ENCODE peak calls at places on chromosome 16, in eight cellular contexts. T is adrenal gland, B is ovary, W is GM12864, O is A549, A is ascending aorta, H is AG04450, M is NB4. L is an unnamed sample.

GRCh38 chr16:23420011-23420410 is 33.0 kb downstream of the COG7 start:
- DNase-seq in T (no peak), B (no peak), W (no peak), O (no peak), A (no peak), H (no peak), M (no peak), L (no peak)

GRCh38 chr16:25291580-25291979 is 33.9 kb upstream of the ZKSCAN2 start:
- DNase-seq in T (no peak), B (no peak), W (no peak), O (no peak), A (no peak), H (no peak), M (no peak), L (no peak)

GRCh38 chr16:66650707-66651473 is 45.7 kb downstream of the CMTM4 start:
- DNase-seq in T (peak), B (peak), W (peak), O (peak), A (peak), H (peak), M (peak), L (peak)

GRCh38 chr16:12917653-12918052 is 16.3 kb downstream of the SHISA9 start:
- DNase-seq in T (no peak), B (no peak), W (no peak), O (peak), A (no peak), H (no peak), M (no peak), L (no peak)

GRCh38 chr16:64196444-64196843 is 925.4 kb downstream of the CDH11 start:
- DNase-seq in T (no peak), B (no peak), W (no peak), O (no peak), A (no peak), H (peak), M (no peak), L (no peak)

GRCh38 chr16:87129771-87130170 is 187.4 kb downstream of the C16orf95 start:
- DNase-seq in T (no peak), B (no peak), W (no peak), O (no peak), A (peak), H (no peak), M (peak), L (no peak)

GRCh38 chr16:11056090-11056988 is 112.0 kb downstream of the CLEC16A start:
- DNase-seq in T (no peak), B (peak), W (no peak), O (no peak), A (no peak), H (no peak), M (no peak), L (no peak)

GRCh38 chr16:49902908-49903307 is 47.0 kb upstream of the ZNF423 start:
- DNase-seq in T (no peak), B (no peak), W (no peak), O (no peak), A (no peak), H (no peak), M (no peak), L (no peak)

GRCh38 chr16:56311208-56312027 is 113.9 kb downstream of the AMFR start:
- DNase-seq in T (no peak), B (no peak), W (no peak), O (no peak), A (no peak), H (no peak), M (peak), L (no peak)

GRCh38 chr16:7835032-7835431 is 502.4 kb downstream of the RBFOX1 start:
- DNase-seq in T (no peak), B (no peak), W (no peak), O (no peak), A (no peak), H (no peak), M (no peak), L (no peak)

GRCh38 chr16:61042736-61043135 is 993.5 kb downstream of the CDH8 start:
- DNase-seq in T (no peak), B (no peak), W (no peak), O (no peak), A (no peak), H (no peak), M (peak), L (no peak)

GRCh38 chr16:70267516-70267915 is 15.8 kb upstream of the EXOSC6 start:
- DNase-seq in T (peak), B (peak), W (no peak), O (peak), A (no peak), H (no peak), M (peak), L (peak)

GRCh38 chr16:81012974-81013373 is 6.0 kb downstream of the CENPN start:
- DNase-seq in T (no peak), B (no peak), W (no peak), O (no peak), A (no peak), H (no peak), M (no peak), L (no peak)

GRCh38 chr16:17658881-17659280 is 188.1 kb upstream of the XYLT1 start:
- DNase-seq in T (no peak), B (no peak), W (no peak), O (no peak), A (no peak), H (no peak), M (no peak), L (no peak)

GRCh38 chr16:89828199-89828869 is at the start of gene SPIRE2:
- DNase-seq in T (peak), B (peak), W (no peak), O (no peak), A (no peak), H (no peak), M (peak), L (peak)

GRCh38 chr16:58379736-58380135 is 12.5 kb upstream of the GINS3 start:
- DNase-seq in T (no peak), B (no peak), W (no peak), O (no peak), A (no peak), H (no peak), M (no peak), L (no peak)

GRCh38 chr16:4160663-4161436 is 44.6 kb upstream of the ADCY9 start:
- DNase-seq in T (no peak), B (no peak), W (no peak), O (no peak), A (no peak), H (no peak), M (peak), L (no peak)

GRCh38 chr16:5062051-5062450 is 3.7 kb downstream of the C16orf89 start:
- DNase-seq in T (no peak), B (no peak), W (no peak), O (no peak), A (no peak), H (no peak), M (no peak), L (peak)

GRCh38 chr16:87033541-87034300 is 283.5 kb downstream of the C16orf95 start:
- DNase-seq in T (no peak), B (peak), W (no peak), O (no peak), A (no peak), H (no peak), M (no peak), L (no peak)

GRCh38 chr16:84284168-84284722 is 10.4 kb upstream of the WFDC1 start:
- DNase-seq in T (peak), B (peak), W (no peak), O (no peak), A (peak), H (no peak), M (no peak), L (no peak)

GRCh38 chr16:1757714-1758461 is 13.5 kb downstream of the NME3 start:
- DNase-seq in T (no peak), B (no peak), W (no peak), O (no peak), A (no peak), H (no peak), M (no peak), L (no peak)

GRCh38 chr16:77951788-77952187 is 70.6 kb upstream of the CLEC3A start:
- DNase-seq in T (no peak), B (no peak), W (peak), O (peak), A (no peak), H (no peak), M (peak), L (peak)
- TF ChIP-seq CTCF in T (no peak), B (no peak), W (peak), O (peak), A (peak), H (peak), M (peak), L (peak)

DNA sequence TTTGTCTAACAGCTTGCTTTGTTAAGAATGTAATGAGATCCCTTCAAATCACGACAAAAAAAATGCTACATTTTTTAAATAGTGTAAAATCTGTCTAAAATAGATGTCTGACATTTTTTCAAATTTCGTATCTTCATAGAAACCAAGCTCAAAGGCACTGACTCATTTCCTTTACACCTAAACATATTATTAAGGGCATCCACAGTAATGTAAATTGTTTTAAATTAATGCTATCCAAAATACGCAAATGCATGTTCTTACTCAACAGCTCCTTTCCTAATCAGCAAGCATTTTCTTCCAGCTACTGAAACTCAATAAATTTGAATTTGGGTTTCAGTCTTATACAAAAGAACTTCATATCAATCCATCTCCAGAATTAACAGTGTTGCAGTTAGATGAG is 4.4 kb downstream of the C16orf87 start:
- DNase-seq in T (no peak), B (no peak), W (no peak), O (no peak), A (no peak), H (peak), M (no peak), L (peak)
- H3K4me3 ChIP-seq in T (no peak), B (no peak), W (no peak), O (no peak), A (no peak), H (peak), M (no peak), L (peak)

DNA sequence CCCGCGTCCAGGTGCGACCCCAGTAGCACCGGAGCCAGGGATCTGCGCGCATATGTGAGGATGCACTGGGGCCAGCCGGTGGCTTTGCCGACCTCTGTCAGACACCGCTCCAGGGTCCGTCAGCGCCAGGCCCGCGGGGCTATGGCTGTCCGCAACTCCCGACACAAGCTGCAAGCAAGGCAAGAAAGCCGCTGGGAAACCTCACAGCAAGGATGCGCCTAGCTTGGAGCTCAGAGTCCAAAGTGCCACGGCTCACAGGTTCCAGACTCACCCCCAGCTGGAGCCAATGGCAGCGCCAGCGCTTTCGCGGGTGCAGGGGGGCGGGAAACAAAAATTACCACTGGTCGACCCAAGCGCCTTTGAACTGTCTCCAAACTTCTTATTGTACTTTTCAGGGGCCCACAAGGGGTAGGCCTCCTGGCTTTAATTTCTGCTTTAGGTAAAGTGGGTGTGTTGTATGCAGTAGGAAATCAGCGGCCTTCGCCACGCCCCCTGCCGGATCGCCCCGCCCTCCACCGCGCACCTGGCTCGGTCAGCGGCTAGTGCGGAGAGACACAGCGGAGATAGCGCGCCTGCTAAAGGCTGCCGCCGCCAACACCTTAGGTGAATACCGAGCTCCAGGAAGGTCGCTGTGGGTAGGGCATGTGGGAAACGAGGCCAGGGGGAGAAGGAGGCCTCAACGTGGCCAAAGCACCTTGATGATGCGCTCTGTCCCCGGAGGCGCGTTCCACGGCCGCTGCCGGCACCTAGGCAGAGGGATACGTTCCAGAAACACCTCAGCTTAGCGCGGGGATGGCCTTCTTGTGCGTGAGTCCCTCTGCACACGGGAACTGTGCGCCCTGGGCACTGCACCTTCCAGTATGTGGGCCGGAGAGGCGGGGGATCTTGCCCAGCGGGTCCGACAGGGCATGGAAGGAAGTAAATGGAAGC is 61.1 kb upstream of the RBL2 start:
- DNase-seq in T (no peak), B (no peak), W (no peak), O (peak), A (no peak), H (no peak), M (no peak), L (peak)
- TF ChIP-seq CTCF in T (no peak), B (no peak), W (no peak), O (no peak), A (no peak), H (no peak), M (no peak), L (no peak)

GRCh38 chr16:68235105-68235881 is 634 bp downstream of the ESRP2 start:
- DNase-seq in T (no peak), B (peak), W (no peak), O (no peak), A (peak), H (no peak), M (no peak), L (no peak)
- H3K4me3 ChIP-seq in T (peak), B (peak), W (peak), O (no peak), A (peak), H (no peak), M (no peak), L (no peak)